ENCODE peak calls at places on chromosomes 3 and 15, in five cellular contexts. G is uterus, R is stomach, U is mammary epithelial cell, N is right cardiac atrium. T is an unnamed sample. For H3K4me1, the result is how much of the 10 kb centered on the place peaks cover.

GRCh38 chr3:141777957-141778813 is 15.0 kb downstream of the GRK7 start:
- DNase-seq in U (no peak), N (no peak), G (no peak), R (no peak), T (no peak)

GRCh38 chr15:43440721-43441281 is 52.2 kb downstream of the TP53BP1 start:
- DNase-seq in G (peak), R (no peak), U (peak), N (no peak), T (no peak)

GRCh38 chr3:25433868-25434267 is 5.8 kb downstream of the RARB start:
- DNase-seq in G (no peak), R (no peak), N (peak), U (peak), T (no peak)

GRCh38 chr3:121175083-121175482 is 267.1 kb downstream of the STXBP5L start:
- DNase-seq in N (no peak), G (no peak), R (no peak), U (no peak), T (no peak)

GRCh38 chr3:61158152-61158551 is 93.1 kb downstream of the FHIT start:
- DNase-seq in U (no peak), R (no peak), N (no peak), G (no peak), T (no peak)

GRCh38 chr3:172038823-172039222 is 555 bp upstream of the FNDC3B start:
- DNase-seq in N (peak), U (no peak), R (no peak), G (peak), T (no peak)

GRCh38 chr3:187811580-187812250 is 66.4 kb upstream of the BCL6 start:
- DNase-seq in G (no peak), U (peak), N (no peak), R (no peak), T (no peak)

GRCh38 chr15:52870015-52870414 is 79.9 kb upstream of the ONECUT1 start:
- DNase-seq in U (no peak), G (no peak), N (no peak), R (no peak), T (no peak)

GRCh38 chr15:73065114-73065513 is 12.9 kb downstream of the NEO1 start:
- DNase-seq in R (no peak), U (no peak), N (no peak), G (no peak), T (no peak)

GRCh38 chr15:99305761-99306505 is 54.7 kb downstream of the LRRC28 start:
- DNase-seq in U (peak), R (peak), N (peak), G (peak), T (no peak)

GRCh38 chr15:74129411-74130088 is 836 bp upstream of the ISLR2 start:
- DNase-seq in N (no peak), U (no peak), R (no peak), G (no peak), T (no peak)

GRCh38 chr3:126340943-126341754 is 16.1 kb downstream of the KLF15 start:
- DNase-seq in G (peak), N (peak), U (no peak), R (no peak), T (peak)

GRCh38 chr3:33360136-33360825 is 79.9 kb downstream of the UBP1 start:
- DNase-seq in N (no peak), U (peak), G (no peak), R (no peak), T (no peak)

GRCh38 chr3:184538600-184539431 is 22.8 kb upstream of the EPHB3 start:
- DNase-seq in U (no peak), N (no peak), G (no peak), R (no peak), T (no peak)

DNA sequence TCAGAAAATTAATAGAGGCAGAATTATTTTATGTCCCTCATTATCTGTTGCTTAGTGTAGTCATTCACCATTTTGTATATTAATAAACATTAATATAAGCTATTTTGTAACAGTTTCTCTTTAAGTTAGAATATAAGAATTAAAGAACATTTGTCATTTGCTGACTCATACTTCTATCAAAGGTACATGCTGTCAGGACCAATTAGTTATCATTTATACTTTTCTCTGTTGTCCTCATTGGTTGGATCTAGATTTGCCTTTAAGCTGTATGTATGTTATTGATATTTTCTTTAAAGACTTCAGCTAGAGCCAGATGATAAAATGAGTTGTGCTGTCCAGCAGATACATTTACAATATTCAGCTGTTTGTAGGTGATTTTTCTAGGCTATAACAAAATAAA is 168.4 kb upstream of the MLF1 start:
- DNase-seq in G (no peak), R (no peak), N (no peak), U (no peak), T (no peak)
- H3K27ac ChIP-seq in G (no peak), R (no peak), N (no peak), U (no peak), T (no peak)

GRCh38 chr3:13975686-13976085 is 95.8 kb upstream of the WNT7A start:
- DNase-seq in N (no peak), U (no peak), R (no peak), G (no peak), T (no peak)
- H3K4me1 ChIP-seq in N (under half), U (under half), R (under half), G (under half), T (under half)

DNA sequence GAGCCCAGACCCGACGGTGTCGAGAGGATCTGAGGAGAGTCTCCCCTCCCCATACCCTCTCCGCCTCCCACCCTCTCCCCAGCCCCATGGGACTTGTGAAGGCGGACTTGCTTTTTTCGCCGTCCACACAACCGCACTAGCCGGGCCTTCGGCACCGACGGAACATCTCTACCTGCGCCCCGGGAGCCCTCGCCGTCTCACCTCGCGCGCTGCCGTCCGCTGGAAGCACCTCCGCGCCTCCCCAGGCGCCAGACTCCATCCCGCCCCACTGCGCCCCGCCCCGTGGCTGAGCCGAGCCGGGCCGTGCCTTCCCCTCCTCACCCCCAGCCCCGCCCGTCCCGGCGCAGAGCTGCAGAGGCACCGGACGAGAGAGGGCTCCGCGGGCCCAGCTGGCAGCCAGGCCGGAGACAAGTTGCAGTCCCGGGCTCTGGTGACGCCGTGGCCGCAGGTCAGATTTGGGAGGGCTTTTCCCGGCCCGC is at the start of the genes DUOX1 and DUOXA1:
- DNase-seq in U (peak), G (no peak), R (peak), N (peak), T (peak)
- H3K4me3 ChIP-seq in U (peak), G (no peak), R (peak), N (peak), T (no peak)

GRCh38 chr3:112132088-112132487 is 960 bp downstream of the GCSAM start:
- DNase-seq in N (no peak), G (no peak), R (no peak), U (no peak), T (no peak)
- H3K27ac ChIP-seq in N (no peak), G (no peak), R (no peak), U (no peak), T (peak)

DNA sequence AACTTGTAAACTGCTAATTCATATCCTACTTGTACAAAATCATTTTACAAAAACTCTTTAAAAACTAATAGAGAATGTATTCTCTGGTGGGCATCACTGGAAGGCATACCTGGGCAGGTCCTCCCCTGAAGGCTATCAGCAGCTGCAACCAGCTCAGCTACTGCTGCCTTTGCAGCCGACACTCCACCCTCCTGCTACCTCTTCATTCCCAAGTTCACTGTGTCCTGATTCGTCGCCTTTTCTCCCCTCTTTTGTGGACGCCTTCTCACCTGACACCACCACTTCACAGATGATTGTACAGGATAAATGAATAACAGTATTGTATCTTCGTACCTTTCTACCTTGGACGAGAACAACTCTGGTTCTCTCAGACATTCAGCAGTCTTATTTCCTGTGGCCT is 28.9 kb downstream of the B4GALT4 start:
- DNase-seq in G (no peak), U (no peak), N (no peak), R (no peak), T (no peak)
- H3K4me1 ChIP-seq in G (under half), U (under half), N (under half), R (under half), T (under half)

DNA sequence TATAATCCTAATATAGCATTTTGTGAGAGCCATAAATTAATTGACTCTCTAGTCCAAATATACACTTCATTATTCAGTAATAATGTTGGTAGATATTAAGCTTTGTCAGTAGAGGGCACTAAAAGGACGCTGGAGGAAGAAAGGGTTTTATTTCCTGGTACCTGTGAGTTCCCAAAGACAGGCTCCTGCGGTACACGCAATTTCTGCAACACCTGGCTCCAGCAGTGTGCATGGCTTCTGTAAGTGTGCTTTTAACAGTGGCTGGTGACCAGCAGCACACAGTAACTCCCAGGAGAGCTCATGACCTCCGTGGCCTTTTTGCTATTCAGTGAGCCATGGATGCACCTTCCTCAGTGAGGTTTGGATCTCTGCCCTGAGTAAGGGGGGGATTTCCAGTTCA is 338.3 kb upstream of the ZNF385D start:
- DNase-seq in U (peak), N (no peak), R (no peak), G (no peak), T (no peak)
- H3K4me3 ChIP-seq in U (no peak), N (no peak), R (no peak), G (no peak), T (no peak)

GRCh38 chr3:40719660-40720287 is 195.0 kb downstream of the ZNF621 start:
- DNase-seq in U (peak), N (no peak), R (no peak), G (no peak), T (no peak)
- H3K27ac ChIP-seq in U (no peak), N (no peak), R (no peak), G (no peak), T (no peak)

GRCh38 chr15:70320077-70320830 is 222.5 kb upstream of the TLE3 start:
- DNase-seq in R (peak), G (no peak), N (no peak), U (no peak), T (no peak)

GRCh38 chr15:70324001-70324974 is 226.6 kb upstream of the TLE3 start:
- DNase-seq in G (peak), R (peak), N (no peak), U (peak), T (no peak)

GRCh38 chr15:70321106-70321809 is 223.5 kb upstream of the TLE3 start:
- DNase-seq in N (no peak), U (no peak), R (no peak), G (no peak), T (no peak)

GRCh38 chr15:70322051-70322668 is 224.4 kb upstream of the TLE3 start:
- DNase-seq in G (no peak), N (no peak), R (no peak), U (no peak), T (no peak)

DNA sequence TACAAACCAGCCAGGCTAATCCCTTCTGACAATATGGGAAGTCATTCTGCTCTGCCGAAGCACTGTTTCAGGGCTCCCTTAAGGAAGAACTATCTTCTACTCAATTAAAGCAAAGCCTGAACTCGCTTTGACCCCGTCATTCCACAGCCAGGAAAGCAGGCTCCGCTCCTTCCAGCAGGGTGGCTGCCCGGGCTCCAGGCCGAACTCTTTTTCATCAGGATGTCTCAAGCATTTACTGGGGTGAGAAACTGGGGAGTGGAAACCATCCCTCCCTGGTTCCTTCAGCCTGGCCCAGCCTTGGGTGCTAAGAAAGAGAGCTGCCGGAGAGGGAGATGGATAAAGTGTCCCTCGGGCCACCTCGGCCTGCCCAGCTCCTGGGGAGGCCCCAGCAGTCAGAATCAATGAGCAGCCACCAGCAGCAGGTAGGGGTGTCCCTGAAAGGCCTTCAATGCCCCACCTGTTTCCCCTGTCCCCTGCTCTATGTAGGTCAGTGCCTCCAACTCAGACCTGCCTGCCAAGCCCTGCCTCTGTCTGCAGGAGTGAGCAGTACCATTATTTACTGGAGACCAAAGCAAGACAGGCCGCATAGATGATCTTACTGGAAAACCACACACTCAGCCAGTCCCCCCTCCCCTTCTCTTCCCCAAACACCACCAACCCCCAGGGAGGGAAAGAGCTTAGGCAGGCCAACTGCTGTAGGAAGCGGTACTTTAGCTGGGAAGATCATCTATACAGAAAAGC is 225.6 kb upstream of the TLE3 start:
- DNase-seq in N (peak), U (no peak), G (peak), R (peak), T (no peak)
- H3K4me1 ChIP-seq in N (under half), U (under half), G (under half), R (half or more), T (under half)

GRCh38 chr3:37863949-37864822 is 2.5 kb downstream of the CTDSPL start:
- DNase-seq in U (peak), N (no peak), R (no peak), G (no peak), T (no peak)

GRCh38 chr3:37862712-37863551 is 1.3 kb downstream of the CTDSPL start:
- DNase-seq in U (peak), N (peak), G (no peak), R (no peak), T (no peak)

GRCh38 chr3:37862219-37862711 is 585 bp downstream of the CTDSPL start:
- DNase-seq in R (peak), U (no peak), G (peak), N (peak), T (peak)

GRCh38 chr3:37864904-37865303 is 3.2 kb downstream of the CTDSPL start:
- DNase-seq in U (no peak), N (no peak), G (no peak), R (no peak), T (no peak)

GRCh38 chr3:37863552-37863865 is 1.8 kb downstream of the CTDSPL start:
- DNase-seq in U (no peak), G (no peak), R (no peak), N (no peak), T (no peak)
- H3K4me3 ChIP-seq in U (peak), G (peak), R (peak), N (peak), T (no peak)

T was measured in naive thymus-derived CD4-positive, alpha-beta T cell.